ENCODE peak calls at places on chromosome 2, in nine cellular contexts. N, V, B, Z, H, G, Q, S and J are unnamed samples.

GRCh38 chr2:62133320-62133823 is 62.5 kb upstream of the B3GNT2 start:
- DNase-seq in N (no peak), V (no peak), B (no peak), Z (no peak), H (no peak), G (no peak), Q (no peak), S (no peak), J (no peak)

GRCh38 chr2:119218478-119219064 is 5.1 kb upstream of the STEAP3 start:
- DNase-seq in N (peak), V (no peak), B (peak), Z (peak), H (peak), G (no peak), Q (peak), S (no peak), J (peak)

GRCh38 chr2:200649724-200650123 is 63.9 kb downstream of the AOX1 start:
- DNase-seq in N (no peak), V (no peak), B (no peak), Z (no peak), H (no peak), G (no peak), Q (no peak), S (no peak), J (no peak)

GRCh38 chr2:73254343-73255006 is 20.4 kb downstream of the CCT7 start:
- DNase-seq in N (no peak), V (no peak), B (no peak), Z (no peak), H (no peak), G (no peak), Q (no peak), S (no peak), J (no peak)

GRCh38 chr2:147355706-147356105 is 489.1 kb upstream of the ACVR2A start:
- DNase-seq in N (no peak), V (no peak), B (no peak), Z (peak), H (no peak), G (no peak), Q (no peak), S (no peak), J (no peak)

GRCh38 chr2:130844161-130844560 is 7.4 kb downstream of the ARHGEF4 start:
- DNase-seq in N (no peak), V (no peak), B (no peak), Z (no peak), H (no peak), G (no peak), Q (no peak), S (no peak), J (no peak)

GRCh38 chr2:156818944-156819343 is 382.8 kb downstream of the GPD2 start:
- DNase-seq in N (no peak), V (no peak), B (no peak), Z (no peak), H (peak), G (no peak), Q (no peak), S (no peak), J (peak)

GRCh38 chr2:160207271-160207670 is 7.2 kb upstream of the ITGB6 start:
- DNase-seq in N (no peak), V (no peak), B (no peak), Z (no peak), H (no peak), G (no peak), Q (no peak), S (no peak), J (no peak)

GRCh38 chr2:70921031-70921430 is 14.7 kb upstream of the ATP6V1B1 start:
- DNase-seq in N (no peak), V (no peak), B (no peak), Z (no peak), H (no peak), G (no peak), Q (peak), S (no peak), J (no peak)

GRCh38 chr2:98381494-98381893 is 35.2 kb downstream of the CNGA3 start:
- DNase-seq in N (no peak), V (no peak), B (no peak), Z (no peak), H (no peak), G (no peak), Q (no peak), S (no peak), J (no peak)

GRCh38 chr2:130371723-130372054 is 15.8 kb downstream of the PTPN18 start:
- DNase-seq in N (no peak), V (no peak), B (peak), Z (peak), H (peak), G (no peak), Q (peak), S (no peak), J (peak)

GRCh38 chr2:9153589-9153988 is 53.0 kb upstream of the ASAP2 start:
- DNase-seq in N (no peak), V (no peak), B (no peak), Z (no peak), H (no peak), G (no peak), Q (no peak), S (no peak), J (no peak)
- H3K4me3 ChIP-seq in N (no peak), V (no peak), B (no peak), Z (no peak), H (no peak), G (no peak), Q (no peak), S (no peak), J (no peak)

DNA sequence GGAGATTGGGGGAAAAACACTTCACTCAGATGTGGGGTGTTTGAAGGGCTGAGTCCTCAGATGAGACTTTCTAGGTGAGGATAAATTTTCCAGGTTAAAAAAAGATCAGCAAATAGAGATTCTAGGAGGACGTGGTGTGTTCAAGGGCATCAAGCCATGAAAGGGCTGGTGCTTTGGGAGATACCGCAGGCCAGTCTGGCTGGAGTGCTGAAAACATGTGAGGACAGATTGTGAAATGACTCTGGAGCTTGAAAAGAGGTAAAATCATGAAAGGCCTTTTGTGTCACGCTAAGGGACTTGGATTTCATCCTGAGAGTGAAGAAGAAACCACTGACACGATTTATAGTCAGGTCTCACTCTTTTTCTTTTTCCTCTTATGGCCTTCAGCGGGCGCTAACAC is 320.5 kb downstream of the DPP10 start:
- DNase-seq in N (no peak), V (peak), B (no peak), Z (no peak), H (no peak), G (peak), Q (no peak), S (no peak), J (no peak)
- TF ChIP-seq CTCF in N (no peak), V (no peak), B (no peak), Z (no peak), H (no peak), G (no peak), Q (no peak), S (no peak), J (no peak)

GRCh38 chr2:8678731-8679566 is 2.9 kb upstream of the ID2 start:
- DNase-seq in N (peak), V (peak), B (peak), Z (peak), H (peak), G (peak), Q (peak), S (peak), J (peak)

GRCh38 chr2:8681786-8682692 is at the start of gene ID2:
- DNase-seq in N (peak), V (peak), B (peak), Z (peak), H (peak), G (peak), Q (peak), S (peak), J (peak)

GRCh38 chr2:8680931-8681760 is 710 bp upstream of the ID2 start:
- DNase-seq in N (peak), V (peak), B (peak), Z (peak), H (peak), G (no peak), Q (peak), S (peak), J (peak)

GRCh38 chr2:8679567-8679826 is 2.4 kb upstream of the ID2 start:
- DNase-seq in N (no peak), V (no peak), B (no peak), Z (no peak), H (no peak), G (no peak), Q (no peak), S (no peak), J (no peak)

GRCh38 chr2:8679827-8680731 is 1.8 kb upstream of the ID2 start:
- DNase-seq in N (peak), V (peak), B (peak), Z (peak), H (peak), G (no peak), Q (peak), S (no peak), J (peak)
- H3K4me3 ChIP-seq in N (peak), V (peak), B (peak), Z (peak), H (peak), G (peak), Q (peak), S (peak), J (peak)

DNA sequence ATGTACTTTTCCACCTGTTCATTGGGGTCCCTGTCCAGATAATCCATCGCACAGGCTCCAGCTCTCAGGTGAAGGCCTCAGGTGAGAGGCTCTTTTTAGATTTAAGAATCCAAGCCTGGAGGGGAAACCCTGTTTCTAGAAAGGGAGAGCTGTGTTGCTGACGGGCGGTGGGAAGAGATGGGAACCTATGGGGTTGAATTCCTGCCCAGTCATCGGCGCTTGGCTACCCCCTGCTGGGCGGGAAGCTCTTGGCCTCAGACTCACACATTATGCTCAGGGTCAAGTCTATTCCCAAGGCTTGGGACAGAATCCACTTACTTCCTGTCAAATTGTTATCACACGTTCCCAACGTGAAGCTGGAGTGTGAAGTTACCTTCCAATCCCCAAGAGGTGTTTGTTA is 181.9 kb upstream of the ETAA1 start:
- DNase-seq in N (no peak), V (no peak), B (peak), Z (peak), H (peak), G (no peak), Q (peak), S (no peak), J (peak)
- TF ChIP-seq CTCF in N (peak), V (peak), B (peak), Z (peak), H (peak), G (no peak), Q (peak), S (no peak), J (peak)

GRCh38 chr2:105391058-105391627 is 7.7 kb downstream of the FHL2 start:
- DNase-seq in N (no peak), V (no peak), B (no peak), Z (no peak), H (peak), G (no peak), Q (no peak), S (no peak), J (peak)
- H3K4me3 ChIP-seq in N (no peak), V (no peak), B (no peak), Z (no peak), H (no peak), G (no peak), Q (no peak), S (no peak), J (no peak)

DNA sequence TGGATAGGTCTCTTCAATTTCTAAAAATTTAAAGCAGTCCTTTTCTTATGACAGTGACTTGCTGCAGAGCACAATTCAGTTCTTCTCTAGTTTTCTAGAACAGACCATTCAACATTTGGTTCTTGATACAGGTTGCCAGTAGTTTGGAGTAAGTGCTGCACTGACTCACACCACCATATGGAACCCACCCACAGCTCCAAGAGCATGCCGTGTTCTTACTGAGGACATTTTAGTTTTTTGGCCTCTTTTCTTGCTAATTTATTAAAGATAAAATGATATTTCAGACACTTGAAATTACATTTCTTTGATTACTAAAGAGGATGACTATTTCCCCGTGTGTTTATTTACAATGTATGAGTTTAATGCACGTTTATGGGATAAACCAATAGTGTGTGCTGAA is 120.0 kb downstream of the COL4A4 start:
- DNase-seq in N (no peak), V (no peak), B (no peak), Z (no peak), H (no peak), G (no peak), Q (no peak), S (no peak), J (no peak)
- TF ChIP-seq CTCF in N (no peak), V (no peak), B (no peak), Z (no peak), H (no peak), G (no peak), Q (no peak), S (no peak), J (no peak)

GRCh38 chr2:190379249-190379964 is 28.7 kb upstream of the MFSD6 start:
- DNase-seq in N (no peak), V (no peak), B (peak), Z (no peak), H (peak), G (no peak), Q (no peak), S (no peak), J (peak)
- H3K4me3 ChIP-seq in N (no peak), V (no peak), B (no peak), Z (no peak), H (no peak), G (no peak), Q (no peak), S (no peak), J (no peak)